ENCODE peak calls at places on chromosome 1, in nine cellular contexts. A is CD8-positive, alpha-beta T cell; B is IMR-90; F is WTC11; Q is type B pancreatic cell; Z is CD4-positive, alpha-beta T cell; W is progenitor cell of endocrine pancreas; V is RWPE1; I is stomach. T is an unnamed sample.

GRCh38 chr1:154971341-154971998 is 923 bp upstream of the SHC1 start:
- DNase-seq in W (no peak), B (no peak), V (no peak), Q (no peak), Z (no peak), A (no peak), I (peak; percentile 50), F (no peak), T (no peak)

GRCh38 chr1:191839891-191840290 is 318.4 kb upstream of the RGS18 start:
- DNase-seq in Q (no peak), A (no peak), V (no peak), I (no peak), F (no peak), B (peak; percentile 77), W (no peak), Z (no peak), T (no peak)

GRCh38 chr1:63112155-63112914 is 210.0 kb upstream of the FOXD3 start:
- DNase-seq in A (no peak), W (no peak), Q (no peak), B (peak; percentile 31), Z (no peak), V (peak; percentile 7), I (no peak), F (no peak), T (no peak)

GRCh38 chr1:168054117-168054516 is 82.6 kb downstream of the GPR161 start:
- DNase-seq in Q (no peak), W (no peak), Z (no peak), I (no peak), F (no peak), A (no peak), V (no peak), B (no peak), T (no peak)

GRCh38 chr1:16007671-16008341 is 3.8 kb downstream of the SRARP start:
- DNase-seq in B (no peak), W (no peak), Q (no peak), Z (no peak), V (no peak), F (no peak), I (no peak), A (no peak), T (no peak)

GRCh38 chr1:110094931-110095654 is 17.1 kb upstream of the UBL4B start:
- DNase-seq in A (no peak), Q (no peak), V (no peak), Z (no peak), W (no peak), I (no peak), F (no peak), B (no peak), T (no peak)

GRCh38 chr1:165162671-165163241 is 193.8 kb downstream of the LMX1A start:
- DNase-seq in B (no peak), Q (no peak), Z (no peak), F (peak; percentile 30), W (peak; percentile 10), I (no peak), A (no peak), V (peak; percentile 61), T (peak; percentile 44)

GRCh38 chr1:25936940-25937339 is 30.7 kb upstream of the STMN1 start:
- DNase-seq in I (no peak), W (no peak), V (no peak), F (no peak), Q (no peak), Z (no peak), B (no peak), A (no peak), T (no peak)

GRCh38 chr1:38489844-38490270 is 369.7 kb downstream of the RRAGC start:
- DNase-seq in W (no peak), B (peak; percentile 2), V (peak; percentile 37), Z (peak; percentile 20), I (no peak), A (peak; percentile 47), F (peak; percentile 95), Q (no peak), T (peak; percentile 69)

GRCh38 chr1:84250668-84251067 is 50.8 kb upstream of the SAMD13 start:
- DNase-seq in W (no peak), B (no peak), F (no peak), V (no peak), A (no peak), Q (no peak), I (no peak), Z (no peak), T (no peak)

GRCh38 chr1:156060937-156061636 is at the start of gene RAB25:
- DNase-seq in B (no peak), A (no peak), F (peak; percentile 80), Z (no peak), W (peak; percentile 61), V (peak; percentile 96), I (peak; percentile 88), Q (no peak), T (no peak)

GRCh38 chr1:96346708-96347107 is 374.9 kb upstream of the PTBP2 start:
- DNase-seq in A (no peak), Q (no peak), B (no peak), V (no peak), Z (no peak), F (no peak), W (no peak), I (no peak), T (no peak)
- TF ChIP-seq CTCF in A (no peak), Q (no peak), B (no peak), V (no peak), Z (no peak), F (no peak), W (no peak), I (no peak), T (no peak)

GRCh38 chr1:209884665-209885117 is 53.3 kb upstream of the SYT14 start:
- DNase-seq in Q (no peak), W (no peak), I (peak; percentile 39), A (no peak), V (peak; percentile 95), Z (no peak), B (peak; percentile 99), F (no peak), T (no peak)

GRCh38 chr1:209883341-209883971 is 54.6 kb upstream of the SYT14 start:
- DNase-seq in Z (no peak), A (no peak), Q (no peak), V (no peak), W (no peak), F (no peak), I (no peak), B (peak; percentile 89), T (no peak)

GRCh38 chr1:209884249-209884648 is 53.8 kb upstream of the SYT14 start:
- DNase-seq in I (no peak), B (peak; percentile 66), A (no peak), V (no peak), W (no peak), Q (no peak), F (no peak), Z (no peak), T (no peak)

GRCh38 chr1:209885403-209886218 is 52.4 kb upstream of the SYT14 start:
- DNase-seq in B (no peak), I (no peak), W (no peak), V (no peak), A (no peak), F (no peak), Z (no peak), Q (no peak), T (no peak)

GRCh38 chr1:209886219-209886536 is 51.8 kb upstream of the SYT14 start:
- DNase-seq in W (no peak), A (no peak), V (no peak), F (no peak), Q (no peak), Z (no peak), I (no peak), B (no peak), T (no peak)
- TF ChIP-seq CTCF in W (no peak), A (no peak), V (no peak), F (no peak), Q (no peak), Z (no peak), I (no peak), B (peak; percentile 32), T (no peak)

GRCh38 chr1:72557446-72558049 is 275.2 kb upstream of the NEGR1 start:
- DNase-seq in Z (no peak), W (no peak), F (peak; percentile 40), B (peak; percentile 2), Q (no peak), I (no peak), A (no peak), V (no peak), T (no peak)
- TF ChIP-seq CTCF in Z (no peak), W (peak; percentile 33), F (no peak), B (peak; percentile 20), Q (peak; percentile 58), I (peak; percentile 12), A (no peak), V (no peak), T (no peak)

GRCh38 chr1:203215573-203215972 is 13.9 kb downstream of the CHIT1 start:
- DNase-seq in W (no peak), A (no peak), V (no peak), B (no peak), Z (no peak), F (peak; percentile 17), I (no peak), Q (no peak), T (no peak)

GRCh38 chr1:203216274-203217138 is 13.0 kb downstream of the CHIT1 start:
- DNase-seq in V (peak; percentile 77), F (peak; percentile 75), W (peak; percentile 56), B (peak; percentile 64), Q (no peak), A (peak; percentile 56), I (peak; percentile 52), Z (peak; percentile 25), T (peak; percentile 73)

GRCh38 chr1:203219171-203219570 is 10.3 kb downstream of the CHIT1 start:
- DNase-seq in B (no peak), F (no peak), I (no peak), Q (no peak), V (no peak), Z (no peak), A (no peak), W (no peak), T (no peak)

GRCh38 chr1:203217668-203218067 is 11.8 kb downstream of the CHIT1 start:
- DNase-seq in W (no peak), V (no peak), B (no peak), F (peak; percentile 24), Q (no peak), Z (no peak), A (no peak), I (no peak), T (no peak)

DNA sequence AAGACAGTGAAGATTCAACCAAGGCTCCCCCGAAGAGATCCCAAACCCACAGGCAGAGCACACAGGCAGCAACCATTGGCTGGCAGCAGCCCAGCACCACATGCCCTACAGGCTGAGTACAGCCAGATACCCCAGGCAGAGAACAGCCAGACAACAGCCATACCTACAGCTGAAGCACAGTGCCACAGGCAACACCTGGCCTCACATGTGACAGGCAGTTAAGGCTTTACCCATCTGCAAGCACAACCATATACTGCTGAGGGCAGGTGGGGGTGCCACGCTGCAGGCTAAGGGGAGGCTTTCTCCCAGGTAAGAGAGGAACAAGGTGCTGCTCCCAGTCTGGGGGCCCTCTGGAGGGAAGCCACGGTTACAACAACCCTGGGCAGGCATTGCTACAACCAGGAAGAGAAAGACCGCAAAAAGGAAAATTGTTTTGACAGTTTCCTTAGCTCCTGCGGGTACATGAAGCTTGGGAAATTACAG is 12.3 kb downstream of the CHIT1 start:
- DNase-seq in A (no peak), V (no peak), Q (no peak), W (no peak), I (no peak), Z (no peak), B (no peak), F (peak; percentile 56), T (no peak)
- TF ChIP-seq CTCF in A (no peak), V (no peak), Q (no peak), W (peak; percentile 42), I (no peak), Z (no peak), B (no peak), F (no peak), T (no peak)